ENCODE peak calls at places on chromosome 11, in five cellular contexts. S is adrenal gland, M is A549, I is stomach, F is lung. V is an unnamed sample.

GRCh38 chr11:9574806-9575530 is 1.5 kb downstream of the WEE1 start:
- DNase-seq in M (peak; percentile 84), F (peak; percentile 37), I (peak; percentile 44), S (peak; percentile 86), V (peak; percentile 88)

GRCh38 chr11:45532552-45532951 is 132.9 kb downstream of the CHST1 start:
- DNase-seq in F (no peak), M (no peak), S (no peak), I (no peak), V (no peak)

GRCh38 chr11:16981651-16982194 is 32.5 kb downstream of the PLEKHA7 start:
- DNase-seq in S (peak; percentile 54), I (peak; percentile 50), M (peak; percentile 32), F (no peak), V (no peak)

GRCh38 chr11:45877845-45878244 is 7.6 kb upstream of the MAPK8IP1 start:
- DNase-seq in S (no peak), M (no peak), I (no peak), F (no peak), V (no peak)

GRCh38 chr11:34599406-34599901 is 21.4 kb upstream of the EHF start:
- DNase-seq in S (no peak), M (peak; percentile 88), I (no peak), F (no peak), V (no peak)

GRCh38 chr11:69513196-69513595 is 31.7 kb downstream of the LINC01488 start:
- DNase-seq in M (no peak), S (no peak), F (no peak), I (no peak), V (no peak)

GRCh38 chr11:111941963-111942362 is 4.8 kb downstream of the DIXDC1 start:
- DNase-seq in S (peak; percentile 91), I (no peak), M (no peak), F (no peak), V (no peak)

GRCh38 chr11:12803086-12803826 is 129.0 kb downstream of the TEAD1 start:
- DNase-seq in S (no peak), M (no peak), I (no peak), F (no peak), V (no peak)

GRCh38 chr11:13834463-13834862 is 128.1 kb upstream of the SPON1 start:
- DNase-seq in F (no peak), M (peak; percentile 4), I (no peak), S (no peak), V (no peak)

GRCh38 chr11:11237433-11237832 is 115.6 kb downstream of the CSNK2A3 start:
- DNase-seq in F (no peak), S (no peak), M (no peak), I (no peak), V (no peak)

GRCh38 chr11:35927067-35927466 is 16.8 kb upstream of the LDLRAD3 start:
- DNase-seq in F (no peak), I (no peak), M (no peak), S (no peak), V (no peak)

GRCh38 chr11:117239295-117239694 is 6.8 kb downstream of the RNF214 start:
- DNase-seq in M (peak; percentile 71), S (no peak), F (no peak), I (no peak), V (no peak)

GRCh38 chr11:86805873-86806310 is 5.5 kb downstream of the PRSS23 start:
- DNase-seq in F (no peak), S (no peak), M (no peak), I (no peak), V (no peak)

GRCh38 chr11:111913997-111914396 is 1.5 kb downstream of the HSPB2 start:
- DNase-seq in F (no peak), M (no peak), S (peak; percentile 77), I (no peak), V (peak; percentile 85)

GRCh38 chr11:20015529-20016427 is 144.5 kb downstream of the DBX1 start:
- DNase-seq in M (peak; percentile 44), F (no peak), S (no peak), I (no peak), V (no peak)

GRCh38 chr11:43366597-43367121 is 7.9 kb downstream of the TTC17 start:
- DNase-seq in M (no peak), F (no peak), I (no peak), S (no peak), V (no peak)

GRCh38 chr11:60128376-60128775 is 39.9 kb downstream of the MS4A2 start:
- DNase-seq in F (no peak), S (no peak), I (no peak), M (no peak), V (no peak)

GRCh38 chr11:75719639-75720239 is 2.1 kb downstream of the MOGAT2 start:
- DNase-seq in M (no peak), I (peak; percentile 21), S (peak; percentile 23), F (no peak), V (no peak)

GRCh38 chr11:125155767-125156166 is 8.8 kb upstream of the PKNOX2 start:
- DNase-seq in S (no peak), F (no peak), I (no peak), M (no peak), V (no peak)

GRCh38 chr11:115324569-115325432 is 179.4 kb downstream of the CADM1 start:
- DNase-seq in F (no peak), M (peak; percentile 67), S (peak; percentile 60), I (peak; percentile 27), V (no peak)

GRCh38 chr11:64888761-64889511 is 10.5 kb upstream of the EHD1 start:
- DNase-seq in I (peak; percentile 63), F (no peak), S (no peak), M (peak; percentile 94), V (no peak)

GRCh38 chr11:110338684-110339083 is 42.3 kb upstream of the RDX start:
- DNase-seq in F (no peak), I (no peak), M (no peak), S (no peak), V (no peak)

GRCh38 chr11:2975594-2975993 is 16.5 kb downstream of the NAP1L4 start:
- DNase-seq in I (peak; percentile 32), M (peak; percentile 67), F (no peak), S (no peak), V (no peak)

DNA sequence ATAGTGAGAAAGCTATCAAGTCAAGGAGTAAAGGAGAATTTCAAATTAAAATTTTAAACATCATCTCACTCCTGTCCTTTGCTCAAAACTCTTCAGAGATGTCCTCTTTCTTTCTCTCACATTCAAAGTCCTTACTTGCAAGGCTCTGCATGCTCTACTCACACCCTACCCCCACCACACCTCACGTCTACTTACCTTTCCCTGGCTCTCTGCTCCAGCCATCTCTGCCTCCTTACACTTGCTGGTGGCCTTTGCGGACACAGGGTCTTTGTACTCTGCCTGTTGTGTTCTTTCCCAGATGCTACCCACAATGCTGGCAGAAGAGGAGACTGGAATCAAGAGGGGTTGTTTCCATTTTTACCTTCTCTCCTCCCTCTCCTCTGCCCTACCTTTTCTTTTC is 405.2 kb downstream of the INSC start:
- DNase-seq in M (no peak), F (no peak), I (no peak), S (no peak), V (no peak)
- H3K4me3 ChIP-seq in M (no peak overlapping the region), F (no peak overlapping the region), I (no peak overlapping the region), S (no peak overlapping the region), V (no peak overlapping the region)

DNA sequence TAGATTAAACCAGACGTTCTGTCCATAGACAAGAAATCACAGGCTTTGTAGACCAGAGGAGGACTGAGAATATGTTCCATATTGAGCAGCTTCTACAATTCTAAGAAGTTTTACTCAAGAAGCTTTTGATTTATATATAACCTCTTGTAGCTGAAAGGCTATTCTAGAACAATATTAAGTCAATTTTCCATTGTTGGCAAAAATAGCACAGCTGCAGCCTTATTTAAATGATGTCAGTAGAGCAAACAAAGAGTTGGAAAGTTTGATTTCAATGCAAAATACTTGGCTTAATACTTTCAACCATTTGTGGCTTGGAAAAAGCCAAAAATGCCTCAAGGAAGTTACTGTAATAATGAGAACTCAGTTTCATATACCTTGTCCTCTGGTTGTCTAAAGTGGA is at the start of gene GLYATL2:
- DNase-seq in I (no peak), M (no peak), S (no peak), F (no peak), V (no peak)
- H3K9me3 ChIP-seq in I (no peaks in the 10 kb centered on the region), M (no peaks in the 10 kb centered on the region), S (no peaks in the 10 kb centered on the region), F (no peaks in the 10 kb centered on the region), V (no peaks in the 10 kb centered on the region)

GRCh38 chr11:27497911-27498310 is 8.7 kb downstream of the LIN7C start:
- DNase-seq in S (no peak), F (no peak), M (no peak), I (no peak), V (no peak)
- H3K4me3 ChIP-seq in S (no peak overlapping the region), F (no peak overlapping the region), M (no peak overlapping the region), I (no peak overlapping the region), V (no peak overlapping the region)

DNA sequence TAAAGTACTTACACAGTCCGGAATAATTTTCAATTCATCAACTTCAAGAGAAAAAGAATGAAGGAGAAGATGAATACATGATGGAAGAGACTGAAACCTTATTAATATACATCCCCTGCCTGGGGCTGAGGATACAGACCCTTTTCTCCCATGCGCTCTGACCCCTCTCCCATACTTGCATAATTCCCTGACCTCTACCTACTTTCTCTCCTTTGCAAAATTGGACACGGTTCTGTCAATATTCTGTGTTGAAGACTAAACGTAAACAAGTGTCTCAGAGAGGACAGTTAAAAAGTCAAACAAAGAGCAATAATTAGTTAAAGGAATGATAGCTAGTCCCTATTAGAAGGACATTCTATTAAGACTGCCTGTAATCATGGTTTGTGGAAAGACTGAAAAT is 7.5 kb downstream of the PRDM10 start:
- DNase-seq in M (no peak), I (no peak), S (no peak), F (no peak), V (no peak)
- H3K9me3 ChIP-seq in M (no peaks in the 10 kb centered on the region), I (no peaks in the 10 kb centered on the region), S (no peaks in the 10 kb centered on the region), F (no peaks in the 10 kb centered on the region), V (no peaks in the 10 kb centered on the region)

GRCh38 chr11:73315288-73316020 is 7.4 kb downstream of the ARHGEF17 start:
- DNase-seq in I (no peak), S (no peak), F (no peak), M (no peak), V (no peak)

GRCh38 chr11:73312806-73313403 is 4.8 kb downstream of the ARHGEF17 start:
- DNase-seq in S (no peak), I (no peak), M (no peak), F (no peak), V (no peak)

GRCh38 chr11:73316422-73316821 is 8.3 kb downstream of the ARHGEF17 start:
- DNase-seq in S (no peak), F (no peak), M (no peak), I (no peak), V (no peak)

GRCh38 chr11:73313652-73314051 is 5.6 kb downstream of the ARHGEF17 start:
- DNase-seq in I (no peak), F (no peak), M (no peak), S (no peak), V (no peak)

DNA sequence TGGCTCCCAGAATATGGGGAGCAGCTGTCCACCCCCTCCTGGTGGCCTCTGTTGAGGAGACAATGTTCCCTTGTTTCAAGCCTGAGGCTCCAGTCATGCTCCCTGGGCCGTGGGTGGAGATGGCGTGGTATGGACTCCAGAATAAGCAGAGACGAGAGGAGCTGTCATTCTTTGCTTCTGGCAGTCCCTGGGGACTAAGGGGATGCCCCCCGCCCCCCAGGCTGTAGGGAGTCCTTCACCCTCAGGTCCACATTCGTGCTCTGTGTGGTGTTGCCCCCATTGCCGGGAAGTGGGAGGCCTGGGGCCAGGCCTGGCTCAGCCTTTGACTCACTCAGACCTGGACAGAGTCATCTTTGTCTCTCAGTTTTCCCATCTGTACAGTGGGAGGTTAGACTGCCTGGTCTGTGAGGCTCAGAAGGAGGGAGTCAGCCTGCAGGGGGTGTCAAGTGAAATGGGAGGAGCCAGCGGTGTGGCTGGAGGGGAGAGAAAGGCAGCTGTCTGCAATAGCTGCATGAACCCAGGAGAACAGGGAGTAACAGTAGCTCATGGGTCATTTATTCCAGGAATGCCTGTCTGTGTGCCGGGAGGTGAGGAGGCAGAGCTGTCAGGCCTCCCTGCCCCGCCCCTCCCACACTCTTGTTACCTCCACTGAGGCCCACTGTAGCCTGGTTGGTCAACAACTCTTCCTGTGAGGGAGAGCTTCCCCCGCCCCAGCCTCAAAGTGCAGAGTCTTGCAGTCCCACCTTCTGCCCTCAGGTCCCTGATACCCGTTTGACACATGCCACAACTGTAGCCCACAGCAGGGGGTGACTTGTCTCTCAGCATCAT is 6.3 kb downstream of the ARHGEF17 start:
- DNase-seq in M (peak; percentile 30), S (no peak), F (peak; percentile 51), I (no peak), V (no peak)
- H3K4me3 ChIP-seq in M (no peak overlapping the region), S (no peak overlapping the region), F (no peak overlapping the region), I (peak overlapping the region; percentile 78), V (peak overlapping the region; percentile 71)

V was measured in ascending aorta.